ENCODE peak calls at places on chromosomes 3 and 15, in nine cellular contexts. G is CD8-positive, alpha-beta memory T cell; R is neuronal stem cell; W is GM23248; K is heart right ventricle; Y is AG09309; T is GM06990; F is coronary artery; D is lung. E is an unnamed sample.

GRCh38 chr3:6994081-6994668 is 133.3 kb downstream of the GRM7 start:
- DNase-seq in D (no peak), R (no peak), F (no peak), G (no peak), W (no peak), K (no peak), Y (no peak), T (no peak), E (no peak)

GRCh38 chr3:20648294-20648693 is 462.3 kb upstream of the SGO1 start:
- DNase-seq in Y (peak), F (no peak), K (no peak), W (peak), D (no peak), R (no peak), T (no peak), G (no peak), E (no peak)

GRCh38 chr15:35695002-35695401 is 149.0 kb upstream of the DPH6 start:
- DNase-seq in D (no peak), F (no peak), K (no peak), W (no peak), Y (no peak), G (no peak), T (no peak), R (no peak), E (no peak)

GRCh38 chr3:53938645-53939044 is 47.0 kb upstream of the SELENOK start:
- DNase-seq in D (no peak), T (peak), K (no peak), Y (no peak), G (peak), R (peak), W (peak), F (no peak), E (peak)

GRCh38 chr15:64985382-64986033 is 4.2 kb downstream of the SPG21 start:
- DNase-seq in W (no peak), F (no peak), G (no peak), Y (no peak), R (no peak), T (no peak), K (no peak), D (peak), E (no peak)

GRCh38 chr3:15872807-15873206 is 75.0 kb upstream of the ANKRD28 start:
- DNase-seq in G (no peak), F (no peak), K (no peak), T (no peak), R (no peak), W (no peak), Y (no peak), D (no peak), E (no peak)

GRCh38 chr3:186035277-186035676 is 73.6 kb downstream of the ETV5 start:
- DNase-seq in K (no peak), Y (no peak), R (no peak), T (no peak), W (peak), F (no peak), D (no peak), G (no peak), E (no peak)

GRCh38 chr3:39146611-39147373 is 6.6 kb downstream of the CSRNP1 start:
- DNase-seq in F (peak), D (peak), G (no peak), Y (peak), K (peak), R (no peak), W (peak), T (peak), E (peak)

GRCh38 chr15:60002528-60003218 is 1.4 kb upstream of the FOXB1 start:
- DNase-seq in T (no peak), K (no peak), D (no peak), R (no peak), W (no peak), Y (no peak), G (no peak), F (no peak), E (no peak)

GRCh38 chr3:69330891-69331400 is 54.9 kb downstream of the FRMD4B start:
- DNase-seq in K (no peak), F (no peak), T (no peak), Y (no peak), R (no peak), D (peak), W (no peak), G (no peak), E (no peak)

GRCh38 chr3:50474717-50475116 is 28.7 kb downstream of the CACNA2D2 start:
- DNase-seq in D (no peak), Y (no peak), K (no peak), G (no peak), W (peak), T (no peak), F (no peak), R (no peak), E (no peak)

GRCh38 chr15:70513818-70514217 is 249.5 kb downstream of the UACA start:
- DNase-seq in D (no peak), T (no peak), Y (no peak), K (no peak), W (no peak), G (no peak), F (no peak), R (no peak), E (no peak)

DNA sequence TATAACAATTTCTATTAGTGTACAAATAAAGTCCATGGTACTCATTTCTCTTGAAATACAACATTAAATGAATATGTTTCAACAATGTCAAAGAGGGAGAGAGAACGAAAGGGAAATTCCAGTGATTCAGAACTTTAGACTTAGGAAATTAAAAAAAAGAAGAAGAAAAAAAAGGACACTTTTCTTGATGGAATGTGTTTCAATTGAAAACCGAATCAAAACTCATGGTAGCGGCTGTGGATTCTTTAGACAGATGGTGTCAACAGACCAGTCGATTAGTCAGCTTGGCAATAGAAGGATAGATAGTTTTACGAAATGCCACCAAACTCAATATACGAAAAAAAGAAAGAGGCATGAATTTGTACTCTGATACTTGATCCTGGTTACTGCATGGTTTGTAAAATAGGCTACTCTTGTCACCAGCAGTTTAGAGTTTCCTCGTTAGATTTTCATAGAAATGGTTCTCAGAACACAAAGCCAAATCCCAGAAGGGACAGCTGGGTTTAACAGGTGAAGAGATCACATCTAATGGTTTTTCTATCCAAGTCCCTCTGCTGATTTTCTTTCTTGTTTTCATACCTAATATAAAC is 793.5 kb downstream of the ROBO1 start:
- DNase-seq in T (no peak), G (no peak), D (no peak), K (no peak), F (no peak), W (peak), Y (peak), R (no peak), E (peak)
- H3K4me3 ChIP-seq in T (no peak), G (no peak), D (no peak), K (no peak), F (no peak), W (peak), Y (no peak), R (no peak), E (peak)

DNA sequence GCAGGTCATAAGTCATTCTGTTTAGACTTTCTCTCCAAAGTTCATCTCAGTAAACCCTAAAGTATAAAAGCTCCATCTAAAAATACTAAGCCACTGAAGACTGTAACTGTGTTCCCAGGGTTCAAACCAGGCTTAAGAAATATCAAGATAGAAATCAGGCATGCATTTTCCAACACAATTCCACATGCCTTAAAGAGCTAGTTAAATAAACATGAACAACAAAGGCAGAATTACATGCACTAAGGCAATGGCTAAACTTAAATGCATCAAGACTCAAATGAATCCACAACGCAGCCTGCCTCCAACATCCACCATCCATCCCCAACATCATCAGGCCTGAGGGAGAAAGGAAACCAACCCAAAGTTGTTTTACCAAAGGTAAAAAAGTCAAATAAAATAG is 46.1 kb downstream of the DMXL2 start:
- DNase-seq in G (no peak), Y (no peak), R (no peak), T (no peak), F (no peak), K (no peak), D (no peak), W (peak), E (no peak)
- H3K4me3 ChIP-seq in G (no peak), Y (no peak), R (no peak), T (no peak), F (no peak), K (no peak), D (no peak), W (no peak), E (no peak)

GRCh38 chr15:34588046-34588674 is 4.7 kb upstream of the GOLGA8B start:
- DNase-seq in F (no peak), R (peak), W (peak), K (no peak), G (peak), T (no peak), D (peak), Y (peak), E (peak)
- H3K4me3 ChIP-seq in F (peak), R (no peak), W (peak), K (peak), G (peak), T (peak), D (no peak), Y (peak), E (peak)

DNA sequence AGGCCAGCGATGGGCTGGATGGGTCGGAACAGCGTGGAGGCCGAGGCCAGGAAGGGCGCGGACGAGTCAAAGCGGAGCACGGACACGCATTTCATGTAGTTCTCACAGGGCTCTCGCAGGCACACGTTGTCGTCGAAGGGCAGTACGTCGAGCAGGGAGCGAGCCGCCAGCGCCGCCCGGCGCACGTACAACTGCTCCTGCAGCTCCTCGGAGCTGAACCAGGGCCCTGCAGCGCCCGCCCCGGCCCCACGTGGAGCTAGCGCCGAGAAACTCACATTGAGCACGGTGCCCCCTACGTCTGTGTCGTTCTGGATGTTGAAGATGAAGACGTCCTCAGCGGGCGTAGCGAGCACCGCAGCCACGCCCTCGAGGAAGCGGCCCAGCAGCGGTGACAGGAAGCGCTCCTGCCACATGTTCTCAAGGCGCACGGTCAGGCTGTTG is 5.8 kb downstream of the CELSR3 start:
- DNase-seq in G (peak), W (no peak), R (no peak), K (no peak), D (no peak), T (no peak), F (no peak), Y (no peak), E (no peak)
- H3K4me3 ChIP-seq in G (peak), W (peak), R (no peak), K (peak), D (peak), T (peak), F (peak), Y (no peak), E (no peak)

GRCh38 chr3:12149029-12149428 is 9.7 kb downstream of the TIMP4 start:
- DNase-seq in G (no peak), D (no peak), T (no peak), W (no peak), R (no peak), Y (no peak), F (no peak), K (no peak), E (no peak)
- H3K4me3 ChIP-seq in G (no peak), D (no peak), T (no peak), W (no peak), R (no peak), Y (no peak), F (no peak), K (no peak), E (no peak)

GRCh38 chr3:174859756-174860155 is 622 bp downstream of the NAALADL2 start:
- DNase-seq in W (no peak), R (no peak), K (no peak), T (no peak), G (no peak), F (no peak), Y (no peak), D (no peak), E (no peak)

GRCh38 chr3:174857301-174857700 is 1.8 kb upstream of the NAALADL2 start:
- DNase-seq in Y (no peak), K (no peak), W (no peak), T (no peak), F (no peak), D (no peak), R (no peak), G (no peak), E (no peak)

GRCh38 chr3:174858353-174858752 is 781 bp upstream of the NAALADL2 start:
- DNase-seq in Y (no peak), K (no peak), G (no peak), R (no peak), F (no peak), D (no peak), W (no peak), T (no peak), E (no peak)

GRCh38 chr3:174862101-174862500 is 3.0 kb downstream of the NAALADL2 start:
- DNase-seq in R (no peak), D (peak), K (no peak), T (no peak), F (no peak), W (no peak), Y (no peak), G (no peak), E (peak)

GRCh38 chr3:174859109-174859735 is at the start of gene NAALADL2:
- DNase-seq in F (no peak), G (no peak), D (no peak), Y (no peak), K (no peak), R (no peak), T (no peak), W (no peak), E (no peak)
- H3K4me3 ChIP-seq in F (no peak), G (no peak), D (no peak), Y (no peak), K (no peak), R (no peak), T (no peak), W (no peak), E (no peak)

DNA sequence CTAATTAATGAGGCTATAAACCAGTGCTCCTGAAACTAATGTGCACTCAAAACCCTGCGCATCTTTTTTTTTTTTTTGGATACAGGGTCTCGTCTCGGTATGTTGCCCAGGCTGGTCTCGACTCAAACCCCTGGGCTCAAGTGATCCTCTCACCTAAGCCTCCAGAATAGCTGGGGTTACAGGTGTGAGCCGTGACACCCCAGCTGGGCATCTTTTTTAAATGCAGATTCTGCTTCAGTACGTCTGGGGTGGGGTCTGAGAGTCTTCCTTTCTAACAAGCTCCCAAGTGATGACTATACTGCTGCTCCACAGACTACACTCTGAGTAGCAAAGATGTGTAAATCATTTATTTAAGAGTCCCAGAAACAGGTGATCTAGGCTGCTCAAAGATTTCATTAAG is 73.0 kb downstream of the BFSP2 start:
- DNase-seq in G (no peak), K (no peak), R (no peak), D (no peak), Y (no peak), F (no peak), T (no peak), W (no peak), E (no peak)
- H3K4me3 ChIP-seq in G (no peak), K (no peak), R (no peak), D (no peak), Y (no peak), F (no peak), T (no peak), W (no peak), E (no peak)

GRCh38 chr15:95304116-95304873 is 1026.2 kb upstream of the NR2F2 start:
- DNase-seq in F (no peak), W (peak), G (no peak), R (no peak), Y (no peak), T (no peak), K (no peak), D (no peak), E (peak)
- H3K4me3 ChIP-seq in F (peak), W (no peak), G (no peak), R (no peak), Y (no peak), T (no peak), K (peak), D (no peak), E (no peak)